ENCODE peak calls at places on chromosomes 4 and X, in seven cellular contexts. One of them, this sample, is unnamed.

GRCh38 chr4:186920486-186920885 is 196.8 kb upstream of the FAT1 start:
- DNase-seq in left ventricle myocardium inferior: no peak
- DNase-seq in heart right ventricle: no peak
- DNase-seq in dorsolateral prefrontal cortex: no peak
- DNase-seq in body of pancreas: no peak
- DNase-seq in OCI-LY7: no peak
- DNase-seq in aorta: no peak
- DNase-seq in this sample: no peak

GRCh38 chr4:8251110-8251883 is 18.3 kb upstream of the HTRA3 start:
- DNase-seq in OCI-LY7: no peak
- DNase-seq in dorsolateral prefrontal cortex: no peak
- DNase-seq in body of pancreas: no peak
- DNase-seq in heart right ventricle: no peak
- DNase-seq in aorta: no peak
- DNase-seq in left ventricle myocardium inferior: no peak
- DNase-seq in this sample: no peak

GRCh38 chr4:169045862-169046584 is 36.0 kb upstream of the CBR4 start:
- DNase-seq in dorsolateral prefrontal cortex: no peak
- DNase-seq in heart right ventricle: no peak
- DNase-seq in OCI-LY7: no peak
- DNase-seq in body of pancreas: no peak
- DNase-seq in left ventricle myocardium inferior: no peak
- DNase-seq in aorta: no peak
- DNase-seq in this sample: no peak

GRCh38 chr4:15920723-15921591 is 17.6 kb downstream of the FGFBP1 start:
- DNase-seq in heart right ventricle: no peak
- DNase-seq in dorsolateral prefrontal cortex: peak
- DNase-seq in OCI-LY7: no peak
- DNase-seq in left ventricle myocardium inferior: no peak
- DNase-seq in aorta: peak
- DNase-seq in body of pancreas: peak
- DNase-seq in this sample: peak

GRCh38 chrX:44529315-44529714 is 13.3 kb downstream of the FUNDC1 start:
- DNase-seq in dorsolateral prefrontal cortex: no peak
- DNase-seq in OCI-LY7: no peak
- DNase-seq in aorta: no peak
- DNase-seq in body of pancreas: no peak
- DNase-seq in heart right ventricle: no peak
- DNase-seq in left ventricle myocardium inferior: no peak
- DNase-seq in this sample: no peak

GRCh38 chrX:12975999-12976558 is 1.2 kb downstream of the TMSB4X start:
- DNase-seq in dorsolateral prefrontal cortex: no peak
- DNase-seq in aorta: no peak
- DNase-seq in body of pancreas: peak
- DNase-seq in OCI-LY7: peak
- DNase-seq in left ventricle myocardium inferior: peak
- DNase-seq in heart right ventricle: peak
- DNase-seq in this sample: peak

GRCh38 chr4:83989835-83990234 is 453.9 kb downstream of the GPAT3 start:
- DNase-seq in heart right ventricle: no peak
- DNase-seq in aorta: no peak
- DNase-seq in OCI-LY7: no peak
- DNase-seq in body of pancreas: no peak
- DNase-seq in dorsolateral prefrontal cortex: no peak
- DNase-seq in left ventricle myocardium inferior: no peak
- DNase-seq in this sample: no peak

GRCh38 chrX:66676990-66677389 is 38.1 kb upstream of the EDA2R start:
- DNase-seq in aorta: no peak
- DNase-seq in body of pancreas: no peak
- DNase-seq in OCI-LY7: no peak
- DNase-seq in heart right ventricle: no peak
- DNase-seq in dorsolateral prefrontal cortex: no peak
- DNase-seq in left ventricle myocardium inferior: no peak
- DNase-seq in this sample: peak

GRCh38 chrX:80808854-80809493 is 703 bp downstream of the BRWD3 start:
- DNase-seq in aorta: peak
- DNase-seq in body of pancreas: peak
- DNase-seq in left ventricle myocardium inferior: no peak
- DNase-seq in heart right ventricle: peak
- DNase-seq in dorsolateral prefrontal cortex: no peak
- DNase-seq in OCI-LY7: peak
- DNase-seq in this sample: no peak

GRCh38 chr4:15145709-15146108 is 143.4 kb downstream of the CPEB2 start:
- DNase-seq in OCI-LY7: no peak
- DNase-seq in left ventricle myocardium inferior: peak
- DNase-seq in aorta: no peak
- DNase-seq in body of pancreas: no peak
- DNase-seq in dorsolateral prefrontal cortex: no peak
- DNase-seq in heart right ventricle: peak
- DNase-seq in this sample: no peak

GRCh38 chrX:29318051-29318450 is 730.8 kb downstream of the IL1RAPL1 start:
- DNase-seq in heart right ventricle: no peak
- DNase-seq in left ventricle myocardium inferior: no peak
- DNase-seq in aorta: no peak
- DNase-seq in OCI-LY7: no peak
- DNase-seq in dorsolateral prefrontal cortex: no peak
- DNase-seq in body of pancreas: no peak
- DNase-seq in this sample: no peak

GRCh38 chrX:150258463-150259430 is 104.4 kb upstream of the MAMLD1 start:
- DNase-seq in left ventricle myocardium inferior: no peak
- DNase-seq in aorta: no peak
- DNase-seq in body of pancreas: no peak
- DNase-seq in heart right ventricle: no peak
- DNase-seq in dorsolateral prefrontal cortex: no peak
- DNase-seq in OCI-LY7: no peak
- DNase-seq in this sample: peak

GRCh38 chr4:7978489-7978888 is 38.8 kb upstream of the AFAP1 start:
- DNase-seq in body of pancreas: no peak
- DNase-seq in left ventricle myocardium inferior: no peak
- DNase-seq in dorsolateral prefrontal cortex: no peak
- DNase-seq in aorta: no peak
- DNase-seq in heart right ventricle: no peak
- DNase-seq in OCI-LY7: no peak
- DNase-seq in this sample: no peak

GRCh38 chr4:105966046-105966445 is 70.8 kb downstream of the NPNT start:
- DNase-seq in aorta: no peak
- DNase-seq in body of pancreas: no peak
- DNase-seq in left ventricle myocardium inferior: no peak
- DNase-seq in heart right ventricle: no peak
- DNase-seq in OCI-LY7: no peak
- DNase-seq in dorsolateral prefrontal cortex: no peak
- DNase-seq in this sample: no peak

GRCh38 chr4:113645771-113646455 is 115.6 kb downstream of the CAMK2D start:
- DNase-seq in heart right ventricle: no peak
- DNase-seq in aorta: no peak
- DNase-seq in OCI-LY7: no peak
- DNase-seq in dorsolateral prefrontal cortex: no peak
- DNase-seq in body of pancreas: peak
- DNase-seq in left ventricle myocardium inferior: no peak
- DNase-seq in this sample: peak

GRCh38 chr4:113827285-113827684 is 65.7 kb upstream of the CAMK2D start:
- DNase-seq in OCI-LY7: no peak
- DNase-seq in dorsolateral prefrontal cortex: no peak
- DNase-seq in aorta: no peak
- DNase-seq in left ventricle myocardium inferior: no peak
- DNase-seq in heart right ventricle: no peak
- DNase-seq in body of pancreas: no peak
- DNase-seq in this sample: no peak

GRCh38 chr4:18957721-18958120 is 936.2 kb upstream of the LCORL start:
- DNase-seq in OCI-LY7: no peak
- DNase-seq in aorta: no peak
- DNase-seq in body of pancreas: no peak
- DNase-seq in left ventricle myocardium inferior: no peak
- DNase-seq in dorsolateral prefrontal cortex: no peak
- DNase-seq in heart right ventricle: no peak
- DNase-seq in this sample: no peak

GRCh38 chr4:59249110-59249509 is 1951.0 kb upstream of the ADGRL3 start:
- DNase-seq in body of pancreas: no peak
- DNase-seq in heart right ventricle: no peak
- DNase-seq in aorta: no peak
- DNase-seq in dorsolateral prefrontal cortex: no peak
- DNase-seq in OCI-LY7: no peak
- DNase-seq in left ventricle myocardium inferior: no peak
- DNase-seq in this sample: no peak

GRCh38 chr4:1050486-1051213 is 39.2 kb downstream of the FGFRL1 start:
- DNase-seq in OCI-LY7: no peak
- DNase-seq in dorsolateral prefrontal cortex: no peak
- DNase-seq in left ventricle myocardium inferior: peak
- DNase-seq in body of pancreas: no peak
- DNase-seq in heart right ventricle: no peak
- DNase-seq in aorta: no peak
- DNase-seq in this sample: no peak

GRCh38 chr4:188971125-188971524 is 831.9 kb downstream of the TRIML1 start:
- DNase-seq in body of pancreas: no peak
- DNase-seq in left ventricle myocardium inferior: no peak
- DNase-seq in heart right ventricle: no peak
- DNase-seq in aorta: no peak
- DNase-seq in dorsolateral prefrontal cortex: no peak
- DNase-seq in OCI-LY7: peak
- DNase-seq in this sample: no peak

GRCh38 chrX:155534800-155535199 is 76.4 kb upstream of the F8A3 start:
- DNase-seq in aorta: no peak
- DNase-seq in OCI-LY7: no peak
- DNase-seq in heart right ventricle: no peak
- DNase-seq in dorsolateral prefrontal cortex: no peak
- DNase-seq in left ventricle myocardium inferior: no peak
- DNase-seq in body of pancreas: no peak
- DNase-seq in this sample: no peak

GRCh38 chr4:88999392-88999791 is 57.6 kb downstream of the FAM13A start:
- DNase-seq in dorsolateral prefrontal cortex: no peak
- DNase-seq in body of pancreas: no peak
- DNase-seq in OCI-LY7: no peak
- DNase-seq in heart right ventricle: no peak
- DNase-seq in aorta: no peak
- DNase-seq in left ventricle myocardium inferior: no peak
- DNase-seq in this sample: no peak

GRCh38 chr4:136713140-136713539 is 819.2 kb downstream of the PCDH18 start:
- DNase-seq in dorsolateral prefrontal cortex: no peak
- DNase-seq in aorta: no peak
- DNase-seq in left ventricle myocardium inferior: no peak
- DNase-seq in heart right ventricle: no peak
- DNase-seq in body of pancreas: no peak
- DNase-seq in OCI-LY7: no peak
- DNase-seq in this sample: no peak

DNA sequence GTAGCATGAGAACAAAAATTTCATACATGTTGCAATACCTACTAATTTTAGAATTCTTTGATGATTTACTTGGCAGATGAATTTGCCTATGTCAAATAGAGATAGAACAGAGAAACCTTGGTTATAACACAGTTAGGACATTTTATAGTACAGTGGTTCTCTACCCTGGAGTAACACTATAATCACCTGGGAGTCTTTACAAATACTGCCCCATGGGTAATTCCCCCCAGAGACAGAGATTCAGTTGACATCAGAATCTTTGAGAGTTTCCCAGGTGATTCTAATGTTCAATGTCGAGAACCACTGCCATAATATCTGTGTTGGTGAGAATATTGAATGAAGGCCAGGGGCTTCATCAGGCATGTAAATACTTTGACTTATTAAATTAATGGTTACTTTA is 401.3 kb upstream of the NDST4 start:
- DNase-seq in OCI-LY7: no peak
- DNase-seq in body of pancreas: no peak
- DNase-seq in heart right ventricle: no peak
- DNase-seq in dorsolateral prefrontal cortex: no peak
- DNase-seq in left ventricle myocardium inferior: no peak
- DNase-seq in aorta: no peak
- DNase-seq in this sample: no peak
- H3K27ac ChIP-seq in OCI-LY7: no peak
- H3K27ac ChIP-seq in body of pancreas: no peak
- H3K27ac ChIP-seq in heart right ventricle: no peak
- H3K27ac ChIP-seq in dorsolateral prefrontal cortex: no peak
- H3K27ac ChIP-seq in left ventricle myocardium inferior: no peak
- H3K27ac ChIP-seq in aorta: no peak
- H3K27ac ChIP-seq in this sample: no peak

DNA sequence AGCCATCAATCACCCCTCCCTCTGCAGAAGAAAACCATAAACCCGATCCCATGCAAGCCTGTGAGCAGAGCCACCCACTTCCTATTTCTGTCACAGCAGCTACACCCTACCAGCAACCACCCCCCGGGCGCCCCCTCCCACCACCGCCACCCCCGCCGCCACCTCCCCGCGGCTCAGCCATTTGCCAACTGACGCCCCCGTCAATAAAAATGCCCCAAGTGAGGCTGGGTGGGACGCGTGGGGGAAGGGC is 1.1 kb downstream of the PPP3CA start:
- DNase-seq in left ventricle myocardium inferior: no peak
- DNase-seq in heart right ventricle: peak
- DNase-seq in OCI-LY7: peak
- DNase-seq in body of pancreas: no peak
- DNase-seq in aorta: no peak
- DNase-seq in dorsolateral prefrontal cortex: no peak
- DNase-seq in this sample: peak
- H3K27ac ChIP-seq in left ventricle myocardium inferior: peak
- H3K27ac ChIP-seq in heart right ventricle: peak
- H3K27ac ChIP-seq in OCI-LY7: peak
- H3K27ac ChIP-seq in body of pancreas: peak
- H3K27ac ChIP-seq in aorta: no peak
- H3K27ac ChIP-seq in dorsolateral prefrontal cortex: peak
- H3K27ac ChIP-seq in this sample: no peak

DNA sequence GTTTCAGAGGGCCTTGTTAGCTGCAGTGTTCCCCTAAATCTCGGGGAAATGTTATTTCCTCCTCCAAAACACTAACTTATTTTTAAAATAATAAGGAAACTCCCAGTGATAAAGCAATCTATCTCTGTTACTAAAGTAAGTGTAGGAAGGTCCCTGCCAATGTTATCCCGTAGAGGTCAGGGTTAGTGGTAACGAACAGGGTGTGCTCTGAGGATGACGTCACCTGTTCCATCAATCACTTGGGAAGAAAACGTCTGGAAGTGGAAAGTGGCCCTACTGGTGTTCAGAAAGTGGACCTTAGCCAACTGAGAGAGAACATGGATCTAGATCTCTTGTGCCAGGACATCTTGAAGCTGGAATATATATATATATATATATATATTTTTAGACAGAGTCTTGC is 249.5 kb downstream of the BCOR start:
- DNase-seq in heart right ventricle: no peak
- DNase-seq in dorsolateral prefrontal cortex: no peak
- DNase-seq in aorta: no peak
- DNase-seq in OCI-LY7: no peak
- DNase-seq in body of pancreas: peak
- DNase-seq in left ventricle myocardium inferior: no peak
- DNase-seq in this sample: no peak
- H3K27ac ChIP-seq in heart right ventricle: no peak
- H3K27ac ChIP-seq in dorsolateral prefrontal cortex: no peak
- H3K27ac ChIP-seq in aorta: no peak
- H3K27ac ChIP-seq in OCI-LY7: no peak
- H3K27ac ChIP-seq in body of pancreas: peak
- H3K27ac ChIP-seq in left ventricle myocardium inferior: peak
- H3K27ac ChIP-seq in this sample: no peak

GRCh38 chr4:109065006-109065405 is 237.5 kb downstream of the COL25A1 start:
- DNase-seq in body of pancreas: no peak
- DNase-seq in OCI-LY7: no peak
- DNase-seq in dorsolateral prefrontal cortex: no peak
- DNase-seq in heart right ventricle: no peak
- DNase-seq in aorta: no peak
- DNase-seq in left ventricle myocardium inferior: no peak
- DNase-seq in this sample: no peak
- H3K27ac ChIP-seq in body of pancreas: no peak
- H3K27ac ChIP-seq in OCI-LY7: no peak
- H3K27ac ChIP-seq in dorsolateral prefrontal cortex: no peak
- H3K27ac ChIP-seq in heart right ventricle: no peak
- H3K27ac ChIP-seq in aorta: no peak
- H3K27ac ChIP-seq in left ventricle myocardium inferior: no peak
- H3K27ac ChIP-seq in this sample: no peak

This sample was measured in SJSA1.